ENCODE peak calls at places on chromosomes 6 and 20, in five cellular contexts. K is H9, V is trophoblast cell, X is neuronal stem cell, D is H1. Z is an unnamed sample.

GRCh38 chr20:17612287-17612974 is 42.6 kb downstream of the DSTN start:
- DNase-seq in K (peak; percentile 36), V (peak; percentile 71), X (no peak), D (no peak), Z (peak; percentile 50)

GRCh38 chr20:54351371-54352136 is 123.8 kb upstream of the DOK5 start:
- DNase-seq in K (no peak), X (no peak), D (no peak), V (no peak), Z (no peak)

GRCh38 chr6:167396659-167397490 is 72.0 kb downstream of the TTLL2 start:
- DNase-seq in K (no peak), X (no peak), V (no peak), D (no peak), Z (no peak)

GRCh38 chr6:109861946-109862345 is 116.2 kb upstream of the GPR6 start:
- DNase-seq in X (no peak), V (no peak), D (no peak), K (no peak), Z (no peak)

GRCh38 chr20:63498950-63499332 is at the start of gene EEF1A2:
- DNase-seq in D (no peak), X (no peak), V (no peak), K (peak; percentile 31), Z (no peak)

GRCh38 chr6:150263765-150264415 is 104.9 kb upstream of the IYD start:
- DNase-seq in K (no peak), V (no peak), D (no peak), X (no peak), Z (no peak)

GRCh38 chr6:90537027-90537426 is 49.8 kb downstream of the MAP3K7 start:
- DNase-seq in K (no peak), V (no peak), D (no peak), X (no peak), Z (peak; percentile 45)

GRCh38 chr20:36384022-36384619 is 78.0 kb downstream of the DLGAP4 start:
- DNase-seq in V (peak; percentile 24), D (peak; percentile 63), X (peak; percentile 92), K (peak; percentile 85), Z (peak; percentile 24)

GRCh38 chr6:14707971-14708465 is 537.9 kb upstream of the JARID2 start:
- DNase-seq in K (no peak), X (no peak), V (no peak), D (no peak), Z (no peak)

GRCh38 chr6:116127771-116128493 is 2.0 kb upstream of the COL10A1 start:
- DNase-seq in K (no peak), D (no peak), X (no peak), V (no peak), Z (peak; percentile 39)

GRCh38 chr20:2420510-2420909 is 39.8 kb downstream of the TGM6 start:
- DNase-seq in K (no peak), D (no peak), V (no peak), X (no peak), Z (no peak)

GRCh38 chr6:90028995-90029635 is 134.8 kb downstream of the GJA10 start:
- DNase-seq in X (no peak), D (no peak), V (no peak), K (no peak), Z (no peak)

GRCh38 chr6:107423474-107423873 is 35.9 kb downstream of the PDSS2 start:
- DNase-seq in V (no peak), K (no peak), D (no peak), X (no peak), Z (no peak)

GRCh38 chr20:1588166-1588868 is 30.8 kb upstream of the SIRPD start:
- DNase-seq in D (no peak), K (no peak), X (no peak), V (no peak), Z (no peak)

GRCh38 chr6:37109714-37110454 is 60.1 kb upstream of the PIM1 start:
- DNase-seq in D (no peak), K (no peak), X (no peak), V (no peak), Z (no peak)

GRCh38 chr20:3101737-3102574 is 17.4 kb upstream of the AVP start:
- DNase-seq in D (no peak), X (no peak), K (no peak), V (no peak), Z (no peak)

GRCh38 chr6:102936959-102937358 is 1543.5 kb downstream of the GRIK2 start:
- DNase-seq in K (no peak), V (no peak), D (no peak), X (no peak), Z (no peak)

GRCh38 chr6:111101987-111102386 is 14.7 kb downstream of the SLC16A10 start:
- DNase-seq in X (no peak), V (no peak), K (no peak), D (no peak), Z (no peak)

GRCh38 chr6:159788757-159789376 is 535 bp downstream of the TCP1 start:
- DNase-seq in V (peak; percentile 77), D (no peak), K (peak; percentile 39), X (no peak), Z (peak; percentile 42)

GRCh38 chr6:159788276-159788675 is 1.1 kb downstream of the TCP1 start:
- DNase-seq in D (no peak), V (no peak), K (no peak), X (no peak), Z (no peak)

GRCh38 chr6:159789377-159790148 is at the start of gene TCP1:
- DNase-seq in D (peak; percentile 97), V (peak; percentile 100), K (peak; percentile 99), X (peak; percentile 99), Z (peak; percentile 99)

GRCh38 chr6:159790947-159791598 is 806 bp downstream of the MRPL18 start:
- DNase-seq in D (no peak), X (no peak), K (no peak), V (no peak), Z (no peak)

GRCh38 chr6:159790149-159790946 is at the start of gene MRPL18:
- DNase-seq in V (peak; percentile 80), X (peak; percentile 92), D (peak; percentile 96), K (peak; percentile 98), Z (peak; percentile 98)
- H3K14ac ChIP-seq in V (peak within 1 kb of the TSS; percentile 78), X (peak within 1 kb of the TSS; percentile 94), D (no peak within 1 kb of the TSS), K (peak within 1 kb of the TSS; percentile 77), Z (peak within 1 kb of the TSS; percentile 91)

GRCh38 chr20:14361509-14362179 is 24.2 kb upstream of the FLRT3 start:
- DNase-seq in V (no peak), K (no peak), D (no peak), X (no peak), Z (no peak)
- H2BK5ac ChIP-seq in V (no peak overlapping the region), K (no peak overlapping the region), D (no peak overlapping the region), X (no peak overlapping the region), Z (no peak overlapping the region)

DNA sequence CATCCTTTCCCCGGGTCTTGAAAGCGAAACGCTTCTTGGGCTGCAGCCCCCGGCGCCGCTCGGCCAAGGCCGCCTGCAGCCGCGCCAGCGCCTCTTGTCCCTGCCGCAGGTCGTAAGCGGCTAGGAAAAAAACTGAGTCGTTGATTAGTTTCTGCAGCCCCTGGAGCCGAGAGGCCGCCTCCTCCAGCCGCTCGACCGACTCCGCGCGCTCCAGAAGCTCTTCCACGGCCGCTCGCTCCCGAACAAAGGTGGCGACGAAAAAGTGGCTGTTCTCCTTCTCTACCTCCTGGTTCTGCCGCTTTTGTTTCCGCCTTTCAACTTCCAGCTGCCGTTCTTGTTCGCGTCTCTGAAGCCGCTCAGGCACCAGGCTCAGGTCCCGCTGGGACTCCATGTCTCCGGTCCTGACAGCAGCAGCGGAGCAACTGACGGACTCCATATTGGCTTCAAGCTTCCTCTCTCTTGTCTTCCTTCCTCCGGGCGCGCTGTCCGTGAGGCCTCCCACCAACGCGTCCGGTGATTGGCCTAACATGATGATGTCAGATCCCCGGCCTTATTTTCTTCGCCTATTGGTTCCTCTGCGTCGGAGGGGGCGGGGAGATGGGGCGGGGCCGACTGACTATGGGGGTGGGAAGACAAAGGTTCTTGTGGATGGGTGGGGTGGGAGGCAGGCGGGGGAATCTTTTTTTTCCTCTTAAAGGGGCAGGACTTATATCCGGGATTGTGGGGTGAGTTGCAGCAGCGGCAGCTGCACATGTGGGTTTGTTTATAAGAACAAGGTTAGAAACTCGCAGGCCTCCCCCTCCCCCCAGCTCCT is at the start of gene TBCC:
- DNase-seq in V (peak; percentile 96), K (peak; percentile 98), D (peak; percentile 96), X (peak; percentile 98), Z (peak; percentile 99)
- H3K14ac ChIP-seq in V (peak within 1 kb of the TSS; percentile 94), K (peak within 1 kb of the TSS; percentile 94), D (no peak within 1 kb of the TSS), X (peak within 1 kb of the TSS; percentile 44), Z (peak within 1 kb of the TSS; percentile 95)

DNA sequence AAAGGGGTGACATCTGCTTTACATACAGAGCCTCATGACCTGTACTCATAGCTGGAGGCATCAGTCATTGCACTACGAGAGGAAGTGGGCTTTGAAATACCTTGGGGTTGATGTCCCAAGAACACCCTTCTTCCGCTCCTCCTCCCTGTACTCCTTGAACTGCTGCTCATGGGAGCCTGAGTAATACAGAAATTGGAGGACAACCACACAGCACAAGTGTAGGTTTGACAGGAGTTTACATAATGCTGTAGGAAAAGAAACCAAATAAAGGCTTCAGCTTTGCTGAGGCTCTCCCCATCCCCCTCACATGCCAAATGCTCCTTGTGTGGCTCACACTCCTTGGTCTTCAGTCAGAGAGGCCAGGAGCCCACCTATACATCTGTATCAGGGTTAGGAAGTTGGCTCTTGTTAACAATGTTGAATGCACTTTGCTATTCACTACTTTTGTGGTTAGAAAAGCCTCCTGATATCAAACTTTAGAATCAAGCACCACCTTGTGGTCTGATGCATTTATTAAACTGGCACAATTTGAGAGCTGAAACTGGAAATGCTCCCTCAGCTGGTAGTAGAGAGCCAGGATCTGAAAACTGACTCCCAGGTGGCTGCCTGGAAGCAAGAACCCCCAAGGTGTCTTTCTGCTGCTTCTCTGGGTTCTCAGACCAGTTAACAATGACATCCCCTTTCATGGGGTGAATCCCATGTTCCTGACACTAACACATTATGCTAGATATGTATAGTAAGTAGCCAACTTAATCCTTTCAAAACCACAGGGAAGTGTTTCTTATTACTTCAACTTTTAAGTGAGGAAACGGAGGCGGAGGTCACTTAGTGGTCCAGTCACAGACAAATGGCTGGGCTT is 56.2 kb upstream of the EDN1 start:
- DNase-seq in X (peak; percentile 11), K (peak; percentile 39), D (peak; percentile 15), V (peak; percentile 16), Z (peak; percentile 84)
- H2BK5ac ChIP-seq in X (no peak overlapping the region), K (no peak overlapping the region), D (no peak overlapping the region), V (no peak overlapping the region), Z (no peak overlapping the region)

GRCh38 chr20:47356526-47357295 is at the start of gene ZMYND8:
- DNase-seq in X (peak; percentile 95), V (peak; percentile 96), K (peak; percentile 94), D (peak; percentile 70), Z (peak; percentile 92)
- H3K14ac ChIP-seq in X (peak within 1 kb of the TSS; percentile 50), V (peak within 1 kb of the TSS; percentile 93), K (peak within 1 kb of the TSS; percentile 79), D (peak within 1 kb of the TSS; percentile 16), Z (peak within 1 kb of the TSS; percentile 100)

GRCh38 chr20:62136283-62137091 is 6.7 kb downstream of the PSMA7 start:
- DNase-seq in D (no peak), K (peak; percentile 70), V (peak; percentile 64), X (no peak), Z (peak; percentile 68)

GRCh38 chr20:62138204-62138543 is 5.0 kb downstream of the PSMA7 start:
- DNase-seq in K (no peak), V (no peak), X (no peak), D (no peak), Z (no peak)

GRCh38 chr20:62138912-62139311 is 4.3 kb downstream of the PSMA7 start:
- DNase-seq in X (no peak), V (no peak), D (no peak), K (no peak), Z (no peak)

GRCh38 chr20:62137092-62137384 is 6.2 kb downstream of the PSMA7 start:
- DNase-seq in K (no peak), X (no peak), D (no peak), V (no peak), Z (no peak)

GRCh38 chr20:62137478-62138203 is 5.6 kb downstream of the PSMA7 start:
- DNase-seq in K (no peak), D (no peak), V (no peak), X (no peak), Z (no peak)
- H2BK5ac ChIP-seq in K (no peak overlapping the region), D (no peak overlapping the region), V (no peak overlapping the region), X (no peak overlapping the region), Z (no peak overlapping the region)